ENCODE peak calls at places on chromosomes 7 and 10, in six cellular contexts. L is sigmoid colon, O is GM10248, X is Panc1, B is natural killer cell, G is cardiac fibroblast. K is an unnamed sample.
A peak's percentile ranks its signal among the peaks of the same experiment; 100 is the strongest.

GRCh38 chr10:111299037-111299436 is 222.2 kb downstream of the ADRA2A start:
- DNase-seq in L (no peak), O (no peak), X (no peak), B (no peak), G (no peak), K (no peak)

GRCh38 chr10:122419890-122420623 is 34.4 kb upstream of the ARMS2 start:
- DNase-seq in L (peak; percentile 63), O (no peak), X (no peak), B (no peak), G (peak; percentile 90), K (peak; percentile 20)

GRCh38 chr10:68562666-68563522 is 2.8 kb downstream of the TET1 start:
- DNase-seq in L (no peak), O (no peak), X (no peak), B (no peak), G (peak; percentile 55), K (no peak)

GRCh38 chr10:113709221-113709838 is 29.6 kb downstream of the CASP7 start:
- DNase-seq in L (no peak), O (no peak), X (no peak), B (no peak), G (peak; percentile 78), K (peak; percentile 30)

GRCh38 chr7:36875794-36876193 is 151.5 kb upstream of the AOAH start:
- DNase-seq in L (no peak), O (no peak), X (no peak), B (no peak), G (no peak), K (no peak)

GRCh38 chr10:104777086-104777799 is 136.2 kb downstream of the SORCS3 start:
- DNase-seq in L (no peak), O (no peak), X (no peak), B (no peak), G (no peak), K (no peak)

GRCh38 chr7:44073664-44074348 is 8.4 kb upstream of the PGAM2 start:
- DNase-seq in L (peak; percentile 91), O (peak; percentile 82), X (no peak), B (peak; percentile 84), G (peak; percentile 76), K (no peak)

GRCh38 chr10:133123746-133124356 is 36.1 kb downstream of the ADGRA1 start:
- DNase-seq in L (no peak), O (no peak), X (no peak), B (peak; percentile 9), G (no peak), K (no peak)

GRCh38 chr10:8242295-8242872 is 187.9 kb downstream of the GATA3 start:
- DNase-seq in L (no peak), O (no peak), X (no peak), B (no peak), G (no peak), K (no peak)

GRCh38 chr10:71920540-71921318 is 43.5 kb upstream of the CHST3 start:
- DNase-seq in L (no peak), O (no peak), X (no peak), B (no peak), G (peak; percentile 38), K (no peak)

GRCh38 chr10:24962998-24963397 is 10.6 kb upstream of the PRTFDC1 start:
- DNase-seq in L (no peak), O (no peak), X (no peak), B (no peak), G (peak; percentile 38), K (no peak)

GRCh38 chr7:140541513-140542192 is 62.3 kb upstream of the MKRN1 start:
- DNase-seq in L (peak; percentile 91), O (no peak), X (peak; percentile 71), B (no peak), G (peak; percentile 92), K (peak; percentile 67)

GRCh38 chr10:102729090-102730026 is 14.4 kb upstream of the WBP1L start:
- DNase-seq in L (peak; percentile 94), O (peak; percentile 77), X (peak; percentile 35), B (peak; percentile 70), G (peak; percentile 88), K (no peak)

GRCh38 chr7:155644971-155645509 is 579 bp downstream of the RBM33 start:
- DNase-seq in L (no peak), O (peak; percentile 57), X (no peak), B (no peak), G (peak; percentile 47), K (no peak)

GRCh38 chr10:15182541-15183207 is 14.2 kb upstream of the NMT2 start:
- DNase-seq in L (no peak), O (no peak), X (no peak), B (no peak), G (peak; percentile 41), K (no peak)

GRCh38 chr10:36578306-36578705 is 547.1 kb upstream of the ANKRD30A start:
- DNase-seq in L (no peak), O (no peak), X (peak; percentile 15), B (no peak), G (peak; percentile 70), K (no peak)

GRCh38 chr7:21771906-21772610 is 173.6 kb downstream of the CDCA7L start:
- DNase-seq in L (no peak), O (no peak), X (no peak), B (no peak), G (peak; percentile 3), K (no peak)

GRCh38 chr7:133691727-133692450 is 435.3 kb upstream of the LRGUK start:
- DNase-seq in L (no peak), O (no peak), X (no peak), B (no peak), G (peak; percentile 80), K (no peak)

GRCh38 chr10:106086391-106086790 is 1078.1 kb downstream of the SORCS1 start:
- DNase-seq in L (no peak), O (no peak), X (no peak), B (no peak), G (no peak), K (no peak)

GRCh38 chr10:75400769-75401568 is 595 bp downstream of the ZNF503 start:
- DNase-seq in L (peak; percentile 83), O (peak; percentile 33), X (no peak), B (no peak), G (peak; percentile 67), K (no peak)

GRCh38 chr10:121309164-121309563 is 289.1 kb downstream of the FGFR2 start:
- DNase-seq in L (no peak), O (no peak), X (no peak), B (no peak), G (no peak), K (no peak)

GRCh38 chr10:101287922-101288638 is 58.8 kb upstream of the LBX1 start:
- DNase-seq in L (no peak), O (no peak), X (no peak), B (no peak), G (peak; percentile 51), K (no peak)

GRCh38 chr7:6272481-6273323 is at the start of gene CYTH3:
- DNase-seq in L (peak; percentile 88), O (peak; percentile 99), X (no peak), B (peak; percentile 88), G (peak; percentile 73), K (no peak)

GRCh38 chr7:50766106-50766505 is 16.6 kb downstream of the GRB10 start:
- DNase-seq in L (no peak), O (no peak), X (no peak), B (no peak), G (no peak), K (no peak)

GRCh38 chr10:99612167-99612831 is 7.9 kb downstream of the SLC25A28 start:
- DNase-seq in L (no peak), O (peak; percentile 69), X (peak; percentile 48), B (no peak), G (peak; percentile 75), K (peak; percentile 15)

GRCh38 chr7:36208997-36209813 is 56.2 kb downstream of the EEPD1 start:
- DNase-seq in L (peak; percentile 22), O (no peak), X (no peak), B (no peak), G (peak; percentile 17), K (no peak)

GRCh38 chr10:130337696-130338587 is 201.8 kb downstream of the GLRX3 start:
- DNase-seq in L (no peak), O (no peak), X (no peak), B (no peak), G (no peak), K (no peak)

GRCh38 chr10:130338588-130339070 is 202.4 kb downstream of the GLRX3 start:
- DNase-seq in L (no peak), O (no peak), X (no peak), B (no peak), G (no peak), K (no peak)

GRCh38 chr10:130335336-130335735 is 199.1 kb downstream of the GLRX3 start:
- DNase-seq in L (no peak), O (no peak), X (no peak), B (no peak), G (no peak), K (no peak)

GRCh38 chr10:130337305-130337640 is 201.1 kb downstream of the GLRX3 start:
- DNase-seq in L (no peak), O (no peak), X (no peak), B (no peak), G (no peak), K (no peak)

GRCh38 chr10:130336612-130337304 is 200.6 kb downstream of the GLRX3 start:
- DNase-seq in L (no peak), O (no peak), X (no peak), B (no peak), G (no peak), K (no peak)
- TF ChIP-seq CTCF in L (no peak), O (no peak), X (peak; percentile 56), B (no peak), G (no peak), K (no peak)

DNA sequence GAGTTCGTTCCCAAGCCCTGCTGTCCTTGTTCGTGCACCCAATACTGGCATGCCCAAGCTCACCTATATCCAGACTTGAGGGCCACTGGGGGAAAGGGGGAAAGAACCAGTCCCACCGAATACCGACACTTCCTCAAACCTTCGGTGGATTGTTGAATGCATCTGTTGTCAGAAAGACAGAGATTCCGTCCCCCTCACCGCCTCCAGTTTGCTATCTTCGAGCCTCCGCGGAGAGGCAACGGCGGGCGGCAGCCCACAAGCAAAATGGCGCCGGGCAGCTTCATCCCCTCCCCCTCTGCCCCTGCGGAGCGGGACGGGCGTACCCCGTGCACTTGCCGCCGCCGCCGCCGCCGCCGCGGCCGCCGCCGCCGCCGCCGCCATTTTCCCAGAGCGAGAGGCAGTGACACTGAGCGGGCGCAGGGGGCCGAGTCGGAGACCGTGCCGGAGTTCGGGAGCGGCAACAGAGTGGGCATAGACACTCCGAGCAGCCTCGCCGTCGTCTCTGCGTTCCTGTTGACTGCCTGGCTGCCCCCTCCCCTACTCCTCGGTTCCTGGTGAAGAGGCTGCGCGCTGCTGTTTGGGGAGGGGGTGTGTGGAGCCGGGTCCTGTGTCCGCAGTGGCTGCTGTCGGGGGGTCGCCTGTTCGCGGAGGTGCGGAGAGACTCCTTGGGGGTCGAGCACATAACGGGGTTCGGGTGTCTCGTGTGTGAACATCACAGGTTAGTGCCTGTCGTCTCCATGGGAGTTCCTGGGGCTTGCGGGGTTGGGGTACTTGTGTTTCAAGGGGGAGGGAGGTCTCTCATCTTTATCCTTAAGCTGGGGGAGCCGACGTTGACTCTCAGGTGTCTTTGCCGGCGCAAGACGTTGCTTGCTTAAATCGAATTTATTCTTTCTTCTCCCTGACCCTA is at the start of gene KMT2E:
- DNase-seq in L (peak; percentile 95), O (peak; percentile 80), X (no peak), B (peak; percentile 92), G (peak; percentile 85), K (peak; percentile 66)
- TF ChIP-seq CTCF in L (no peak), O (no peak), X (no peak), B (peak; percentile 12), G (peak; percentile 16), K (no peak)

GRCh38 chr7:108525985-108526767 is at the start of gene PNPLA8:
- DNase-seq in L (peak; percentile 100), O (peak; percentile 97), X (peak; percentile 99), B (peak; percentile 100), G (peak; percentile 100), K (peak; percentile 98)
- TF ChIP-seq CTCF in L (no peak), O (no peak), X (no peak), B (no peak), G (no peak), K (no peak)

GRCh38 chr10:79267449-79267848 is 79.8 kb upstream of the PPIF start:
- DNase-seq in L (no peak), O (no peak), X (no peak), B (no peak), G (no peak), K (no peak)
- TF ChIP-seq CTCF in L (no peak), O (no peak), X (no peak), B (no peak), G (no peak), K (no peak)

K was measured in AG09319.